ENCODE peak calls at places on chromosomes 6 and 20, in eight cellular contexts. L, A, D, U, P, Q, M and K are unnamed samples.

GRCh38 chr20:11850901-11851300 is 66.8 kb upstream of the BTBD3 start:
- DNase-seq in L (no peak), A (peak; percentile 51), D (no peak), U (no peak), P (no peak), Q (no peak), M (no peak), K (no peak)

GRCh38 chr20:51969191-51969590 is 166.9 kb upstream of the SALL4 start:
- DNase-seq in L (no peak), A (no peak), D (no peak), U (no peak), P (no peak), Q (no peak), M (no peak), K (no peak)

GRCh38 chr6:19268718-19269117 is 568.5 kb upstream of the ID4 start:
- DNase-seq in L (no peak), A (no peak), D (no peak), U (no peak), P (no peak), Q (no peak), M (no peak), K (no peak)

GRCh38 chr6:106377061-106377540 is 16.6 kb downstream of the CRYBG1 start:
- DNase-seq in L (no peak), A (no peak), D (no peak), U (no peak), P (no peak), Q (no peak), M (no peak), K (no peak)

GRCh38 chr20:12762725-12763124 is 246.0 kb upstream of the SPTLC3 start:
- DNase-seq in L (no peak), A (no peak), D (no peak), U (no peak), P (no peak), Q (no peak), M (no peak), K (no peak)

GRCh38 chr6:36730424-36731380 is 33.1 kb downstream of the RAB44 start:
- DNase-seq in L (no peak), A (no peak), D (no peak), U (no peak), P (no peak), Q (no peak), M (no peak), K (no peak)

GRCh38 chr20:43752561-43753301 is 25.9 kb upstream of the GTSF1L start:
- DNase-seq in L (peak; percentile 67), A (peak; percentile 89), D (no peak), U (no peak), P (no peak), Q (no peak), M (peak; percentile 85), K (no peak)

GRCh38 chr6:154329350-154330170 is 27.0 kb downstream of the IPCEF1 start:
- DNase-seq in L (no peak), A (no peak), D (no peak), U (no peak), P (no peak), Q (no peak), M (no peak), K (no peak)

GRCh38 chr6:158411998-158412397 is 99.7 kb downstream of the TULP4 start:
- DNase-seq in L (no peak), A (no peak), D (no peak), U (no peak), P (peak; percentile 23), Q (no peak), M (no peak), K (no peak)

GRCh38 chr6:142850653-142851434 is 94.1 kb downstream of the HIVEP2 start:
- DNase-seq in L (peak; percentile 19), A (peak; percentile 19), D (no peak), U (no peak), P (no peak), Q (no peak), M (peak; percentile 73), K (no peak)

GRCh38 chr20:57350086-57350710 is 857 bp upstream of the RAE1 start:
- DNase-seq in L (no peak), A (no peak), D (no peak), U (no peak), P (no peak), Q (no peak), M (no peak), K (no peak)

GRCh38 chr6:75563032-75563431 is 38.6 kb upstream of the SENP6 start:
- DNase-seq in L (no peak), A (no peak), D (no peak), U (no peak), P (peak; percentile 24), Q (no peak), M (peak; percentile 18), K (no peak)

GRCh38 chr6:128981716-128982115 is 98.8 kb downstream of the LAMA2 start:
- DNase-seq in L (no peak), A (no peak), D (no peak), U (no peak), P (no peak), Q (no peak), M (no peak), K (no peak)

GRCh38 chr20:14561733-14562132 is 224.3 kb upstream of the FLRT3 start:
- DNase-seq in L (no peak), A (no peak), D (no peak), U (no peak), P (no peak), Q (no peak), M (no peak), K (no peak)

GRCh38 chr6:18439581-18439980 is 52.4 kb downstream of the RNF144B start:
- DNase-seq in L (no peak), A (no peak), D (no peak), U (no peak), P (no peak), Q (no peak), M (no peak), K (no peak)

GRCh38 chr6:53014744-53015143 is 19.7 kb upstream of the GSTA4 start:
- DNase-seq in L (no peak), A (no peak), D (no peak), U (no peak), P (no peak), Q (no peak), M (no peak), K (no peak)

GRCh38 chr6:118551063-118551672 is 3.1 kb downstream of the PLN start:
- DNase-seq in L (peak; percentile 35), A (peak; percentile 45), D (peak; percentile 34), U (no peak), P (peak; percentile 32), Q (no peak), M (peak; percentile 30), K (peak; percentile 16)

GRCh38 chr6:167485186-167485978 is 160.5 kb downstream of the TTLL2 start:
- DNase-seq in L (no peak), A (no peak), D (peak; percentile 38), U (no peak), P (no peak), Q (peak; percentile 14), M (no peak), K (no peak)

GRCh38 chr6:79538481-79538971 is 1.3 kb upstream of the LCA5 start:
- DNase-seq in L (no peak), A (no peak), D (no peak), U (no peak), P (peak; percentile 44), Q (no peak), M (no peak), K (no peak)

GRCh38 chr6:101396552-101397173 is 3.2 kb downstream of the GRIK2 start:
- DNase-seq in L (peak; percentile 34), A (no peak), D (peak; percentile 31), U (peak; percentile 8), P (peak; percentile 37), Q (no peak), M (peak; percentile 9), K (no peak)

GRCh38 chr20:41029150-41029872 is 689 bp downstream of the TOP1 start:
- DNase-seq in L (peak; percentile 69), A (peak; percentile 57), D (peak; percentile 64), U (peak; percentile 22), P (no peak), Q (peak; percentile 42), M (peak; percentile 27), K (peak; percentile 18)

GRCh38 chr6:93252930-93253329 is 166.4 kb downstream of the EPHA7 start:
- DNase-seq in L (no peak), A (no peak), D (no peak), U (no peak), P (no peak), Q (no peak), M (no peak), K (no peak)

GRCh38 chr6:33320315-33321181 is 3.0 kb upstream of the ZBTB22 start:
- DNase-seq in L (no peak), A (no peak), D (no peak), U (no peak), P (no peak), Q (no peak), M (no peak), K (no peak)

GRCh38 chr6:107989166-107990094 is 31.4 kb upstream of the SEC63 start:
- DNase-seq in L (no peak), A (no peak), D (no peak), U (no peak), P (no peak), Q (no peak), M (no peak), K (no peak)

GRCh38 chr6:129030231-129030630 is 147.3 kb downstream of the LAMA2 start:
- DNase-seq in L (no peak), A (no peak), D (no peak), U (no peak), P (no peak), Q (no peak), M (no peak), K (no peak)

GRCh38 chr20:60999256-60999655 is 252.8 kb upstream of the CDH4 start:
- DNase-seq in L (no peak), A (no peak), D (no peak), U (no peak), P (no peak), Q (no peak), M (no peak), K (no peak)

GRCh38 chr6:5665173-5665572 is 341.6 kb downstream of the NRN1 start:
- DNase-seq in L (peak; percentile 22), A (no peak), D (no peak), U (no peak), P (no peak), Q (no peak), M (peak; percentile 43), K (peak; percentile 37)

GRCh38 chr6:152380993-152381898 is 255.9 kb downstream of the SYNE1 start:
- DNase-seq in L (no peak), A (peak; percentile 68), D (no peak), U (no peak), P (peak; percentile 18), Q (peak; percentile 49), M (no peak), K (no peak)

GRCh38 chr6:159149641-159150040 is 19.6 kb upstream of the FNDC1 start:
- DNase-seq in L (no peak), A (no peak), D (no peak), U (no peak), P (no peak), Q (no peak), M (no peak), K (no peak)

GRCh38 chr6:36703081-36703606 is 5.5 kb downstream of the RAB44 start:
- DNase-seq in L (no peak), A (no peak), D (no peak), U (no peak), P (no peak), Q (no peak), M (no peak), K (no peak)

GRCh38 chr20:63232235-63233060 is 3.3 kb upstream of the BIRC7 start:
- DNase-seq in L (no peak), A (peak; percentile 76), D (no peak), U (no peak), P (no peak), Q (no peak), M (no peak), K (no peak)

GRCh38 chr6:85240787-85241186 is 209.1 kb upstream of the NT5E start:
- DNase-seq in L (no peak), A (no peak), D (no peak), U (no peak), P (no peak), Q (no peak), M (no peak), K (no peak)

GRCh38 chr6:7260291-7261029 is 52.5 kb downstream of the SSR1 start:
- DNase-seq in L (no peak), A (no peak), D (no peak), U (no peak), P (no peak), Q (no peak), M (no peak), K (no peak)

GRCh38 chr6:22399693-22400092 is 102.9 kb upstream of the PRL start:
- DNase-seq in L (no peak), A (no peak), D (no peak), U (no peak), P (no peak), Q (no peak), M (no peak), K (no peak)